ENCODE peak calls at places on chromosomes 11 and 22, in six cellular contexts. X is lung, K is HCT116, D is heart left ventricle, M is cardiac muscle cell, G is psoas muscle. N is an unnamed sample.

GRCh38 chr11:122995526-122995925 is 13.9 kb upstream of the BSX start:
- DNase-seq in X (no peak), K (no peak), D (no peak), M (no peak), G (no peak), N (no peak)

GRCh38 chr11:11946878-11947277 is 61.5 kb downstream of the DKK3 start:
- DNase-seq in X (no peak), K (no peak), D (no peak), M (no peak), G (no peak), N (no peak)

GRCh38 chr11:13368041-13368446 is 90.5 kb downstream of the BMAL1 start:
- DNase-seq in X (no peak), K (no peak), D (no peak), M (no peak), G (no peak), N (no peak)

GRCh38 chr11:83521647-83522596 is 235.8 kb upstream of the CCDC90B start:
- DNase-seq in X (no peak), K (no peak), D (no peak), M (peak), G (no peak), N (no peak)

GRCh38 chr11:134476435-134477021 is 64.5 kb upstream of the B3GAT1 start:
- DNase-seq in X (no peak), K (no peak), D (no peak), M (peak), G (no peak), N (no peak)

GRCh38 chr11:36313750-36314500 is 17.8 kb downstream of the PRR5L start:
- DNase-seq in X (no peak), K (no peak), D (no peak), M (no peak), G (no peak), N (no peak)

GRCh38 chr22:37484115-37485005 is 1.8 kb downstream of the MFNG start:
- DNase-seq in X (peak), K (no peak), D (peak), M (no peak), G (peak), N (peak)

GRCh38 chr11:112785717-112786116 is 175.5 kb upstream of the NCAM1 start:
- DNase-seq in X (no peak), K (no peak), D (no peak), M (no peak), G (no peak), N (peak)

GRCh38 chr22:39618996-39619530 is 48.5 kb downstream of the CACNA1I start:
- DNase-seq in X (no peak), K (no peak), D (no peak), M (no peak), G (no peak), N (no peak)

GRCh38 chr22:40654522-40655167 is 18.1 kb upstream of the MRTFA start:
- DNase-seq in X (no peak), K (no peak), D (peak), M (no peak), G (peak), N (peak)

GRCh38 chr11:72814831-72815618 is 814 bp downstream of the ATG16L2 start:
- DNase-seq in X (no peak), K (peak), D (no peak), M (peak), G (no peak), N (no peak)

GRCh38 chr11:76030973-76031590 is 175.2 kb downstream of the WNT11 start:
- DNase-seq in X (no peak), K (no peak), D (no peak), M (no peak), G (no peak), N (no peak)

GRCh38 chr11:132941024-132941646 is 591.2 kb downstream of the OPCML start:
- DNase-seq in X (no peak), K (no peak), D (no peak), M (peak), G (no peak), N (no peak)

GRCh38 chr11:46330887-46331652 is 16.2 kb upstream of the DGKZ start:
- DNase-seq in X (no peak), K (no peak), D (no peak), M (no peak), G (no peak), N (no peak)

GRCh38 chr11:127136438-127136837 is 135.9 kb upstream of the KIRREL3 start:
- DNase-seq in X (no peak), K (no peak), D (no peak), M (no peak), G (no peak), N (no peak)

GRCh38 chr11:13487661-13488030 is 8.2 kb downstream of the PTH start:
- DNase-seq in X (no peak), K (peak), D (no peak), M (no peak), G (no peak), N (no peak)

GRCh38 chr22:46687045-46687444 is 51.0 kb downstream of the CERK start:
- DNase-seq in X (no peak), K (no peak), D (peak), M (no peak), G (no peak), N (no peak)

GRCh38 chr11:3129591-3130268 is 35.4 kb downstream of the OSBPL5 start:
- DNase-seq in X (no peak), K (no peak), D (peak), M (no peak), G (peak), N (no peak)

GRCh38 chr11:34970480-34970879 is 54.1 kb downstream of the PDHX start:
- DNase-seq in X (no peak), K (no peak), D (no peak), M (no peak), G (no peak), N (no peak)

DNA sequence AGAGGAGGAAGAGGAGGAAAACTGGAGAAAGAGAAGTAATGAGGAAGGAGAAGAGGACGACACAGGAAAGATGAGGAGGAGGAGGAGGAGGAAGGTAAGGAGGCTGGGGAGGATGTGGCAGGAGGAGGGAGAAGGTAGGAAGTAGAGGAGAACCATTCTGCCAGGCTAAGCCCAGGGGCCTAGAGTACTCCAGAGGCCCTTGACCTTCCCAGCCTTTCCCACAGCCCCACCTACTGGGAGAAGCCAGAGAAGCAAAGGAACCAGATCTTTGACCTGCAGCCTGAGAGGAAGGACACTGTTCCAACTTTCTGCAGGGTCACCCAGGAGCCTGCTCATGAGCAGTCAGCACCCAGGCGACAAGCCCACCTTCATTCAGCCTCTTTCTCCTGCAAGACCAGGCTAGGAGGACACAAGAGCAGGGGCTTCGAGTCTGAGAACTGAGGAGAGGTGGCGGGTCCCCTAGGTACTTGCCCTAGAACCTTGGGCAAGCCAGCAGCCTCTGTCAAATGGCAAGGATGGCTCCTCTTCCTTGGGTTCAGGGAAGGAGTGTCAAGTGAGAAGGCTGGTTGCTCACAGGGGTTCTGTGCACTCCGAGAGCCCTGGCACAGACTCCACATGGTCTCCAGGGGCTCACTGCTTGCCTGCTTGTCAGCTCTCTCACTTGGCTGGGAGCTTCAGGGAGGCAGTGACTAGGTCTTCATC is 27.9 kb upstream of the OAF start:
- DNase-seq in X (peak), K (no peak), D (peak), M (peak), G (peak), N (no peak)
- TF ChIP-seq CTCF in X (no peak), K (peak), D (peak), M (peak), G (no peak), N (peak)

GRCh38 chr22:20992456-20993303 is 9.2 kb downstream of the THAP7 start:
- DNase-seq in X (no peak), K (no peak), D (no peak), M (no peak), G (no peak), N (no peak)

GRCh38 chr22:20990184-20991180 is 8.4 kb downstream of the LZTR1 start:
- DNase-seq in X (no peak), K (no peak), D (no peak), M (no peak), G (no peak), N (no peak)

GRCh38 chr22:20989323-20990138 is 7.4 kb downstream of the LZTR1 start:
- DNase-seq in X (no peak), K (no peak), D (no peak), M (no peak), G (no peak), N (no peak)

GRCh38 chr22:20992056-20992442 is 9.9 kb downstream of the THAP7 start:
- DNase-seq in X (no peak), K (no peak), D (no peak), M (no peak), G (no peak), N (no peak)

DNA sequence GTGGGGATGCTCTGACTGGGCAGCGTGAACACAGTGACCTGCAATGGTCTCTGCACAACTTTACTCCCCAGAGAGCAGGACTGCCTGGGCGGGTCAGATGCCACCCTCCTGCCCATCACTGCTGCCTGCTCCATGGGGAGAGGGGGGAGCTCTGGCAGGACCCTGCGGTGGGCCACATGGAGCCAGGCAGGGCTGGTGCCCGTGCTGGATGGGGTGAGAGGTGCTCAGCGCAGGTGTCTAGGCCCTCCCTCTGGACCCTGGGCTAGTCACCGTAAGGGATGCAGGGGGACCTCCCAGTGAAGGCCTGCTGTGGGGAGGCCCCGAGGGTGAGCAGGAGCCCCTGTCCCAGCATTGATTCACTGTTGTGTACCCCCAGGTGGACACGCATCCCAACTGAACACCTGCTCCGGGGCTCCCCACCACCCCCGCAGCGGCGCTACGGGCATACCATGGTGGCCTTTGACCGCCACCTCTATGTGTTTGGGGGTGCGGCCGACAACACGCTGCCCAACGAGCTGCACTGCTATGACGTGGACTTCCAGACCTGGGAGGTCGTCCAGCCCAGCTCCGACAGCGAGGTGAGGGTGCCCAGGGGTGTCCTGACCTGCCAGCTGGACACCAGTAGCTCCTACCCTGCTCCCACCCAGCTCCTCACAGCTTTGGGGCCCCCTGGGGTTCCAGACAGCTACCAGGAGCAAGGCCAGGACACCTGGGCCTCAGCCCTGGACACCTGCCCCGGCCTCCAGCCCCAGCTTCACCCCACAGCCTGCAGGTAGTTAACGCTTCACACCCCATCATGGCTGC is 9.4 kb downstream of the LZTR1 start:
- DNase-seq in X (no peak), K (no peak), D (no peak), M (no peak), G (no peak), N (no peak)
- H3K27ac ChIP-seq in X (no peak), K (no peak), D (no peak), M (no peak), G (no peak), N (no peak)

DNA sequence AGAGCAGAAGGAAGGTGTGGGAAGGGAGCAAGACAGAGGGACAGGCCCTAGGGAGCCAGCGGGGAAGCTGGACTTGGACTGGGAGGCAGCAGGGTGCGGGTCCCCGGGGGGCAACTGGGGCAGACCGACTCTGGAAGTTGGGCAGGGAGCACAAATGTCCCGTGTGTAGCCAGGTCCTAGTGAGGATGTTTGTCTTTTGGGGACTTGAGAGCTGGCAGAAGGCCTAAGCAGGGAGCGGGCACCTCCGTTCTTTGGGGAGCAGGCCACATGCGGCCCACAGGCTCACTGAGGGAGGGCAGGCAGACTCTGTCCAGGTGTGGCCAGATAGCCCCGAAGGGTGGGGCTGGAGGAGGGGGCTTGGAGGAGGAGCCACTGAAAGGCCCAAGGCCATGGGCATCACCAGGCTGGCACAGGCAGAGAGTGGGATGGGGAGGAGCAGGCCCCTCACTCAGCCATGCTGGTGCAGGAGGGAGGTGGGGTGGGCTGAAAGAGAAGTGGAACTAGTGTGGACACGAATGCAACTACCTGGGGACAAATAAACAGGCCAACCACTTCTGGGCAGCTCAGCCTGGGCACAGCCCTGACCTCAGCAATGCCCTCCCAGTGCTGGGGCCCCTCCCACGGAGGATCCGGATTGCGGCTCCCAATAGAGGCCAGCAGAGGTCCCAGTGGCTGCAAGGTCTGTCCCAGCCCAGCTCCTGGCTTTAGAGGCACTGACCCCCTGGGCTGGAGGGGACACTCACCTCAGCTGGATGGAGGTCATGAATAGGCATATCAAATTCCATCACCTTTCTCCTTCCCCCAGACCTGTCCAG is 1.3 kb upstream of the SCARF2 start:
- DNase-seq in X (no peak), K (no peak), D (peak), M (peak), G (peak), N (no peak)
- H3K4me3 ChIP-seq in X (no peak), K (no peak), D (peak), M (peak), G (peak), N (no peak)

DNA sequence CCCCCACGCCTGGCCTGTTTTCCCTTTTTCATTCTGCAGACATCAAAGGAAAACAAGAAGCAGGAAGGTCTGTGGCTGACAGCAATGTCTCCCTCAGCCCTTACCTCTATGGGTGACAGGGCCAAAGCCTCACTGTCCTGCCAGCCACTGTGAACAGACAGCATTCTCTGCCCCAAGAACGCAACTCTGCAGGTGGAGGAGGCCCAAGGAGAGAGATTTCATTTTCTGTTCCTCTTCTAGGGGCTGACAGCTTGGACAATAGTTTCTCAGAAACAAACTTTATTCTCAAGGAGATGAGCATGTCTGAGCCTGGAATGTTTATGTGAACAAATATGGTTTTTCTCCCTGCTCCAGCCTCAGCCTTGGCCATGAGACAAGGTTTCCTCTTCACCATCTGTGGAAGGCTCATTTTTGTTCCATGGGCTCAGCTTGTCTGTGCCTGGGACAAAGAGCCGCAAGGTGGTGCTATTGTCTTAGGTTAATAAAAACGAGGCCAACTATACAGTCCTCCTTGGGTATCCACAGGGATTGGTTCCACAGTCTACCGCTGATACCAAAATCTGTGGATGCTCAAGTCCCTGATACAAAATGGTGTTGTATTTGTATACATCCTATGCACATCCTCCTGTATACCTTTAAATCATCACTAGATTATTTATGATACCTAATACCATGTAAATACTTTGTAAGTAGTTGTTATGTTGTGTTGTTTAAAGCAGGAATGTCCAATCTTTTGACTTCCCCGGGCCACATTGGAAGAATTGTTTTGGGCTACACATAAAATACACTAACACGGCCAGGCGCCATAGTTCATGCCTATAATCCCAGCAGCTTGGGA is 5.8 kb downstream of the PIWIL3 start:
- DNase-seq in X (peak), K (peak), D (peak), M (peak), G (no peak), N (peak)
- TF ChIP-seq CTCF in X (no peak), K (peak), D (peak), M (peak), G (peak), N (peak)

GRCh38 chr11:62411524-62411923 is 7.3 kb upstream of the SCGB1A1 start:
- DNase-seq in X (no peak), K (no peak), D (no peak), M (no peak), G (no peak), N (no peak)

GRCh38 chr11:62410972-62411371 is 7.9 kb upstream of the SCGB1A1 start:
- DNase-seq in X (no peak), K (no peak), D (no peak), M (no peak), G (no peak), N (peak)

GRCh38 chr11:62416596-62416995 is 2.2 kb upstream of the SCGB1A1 start:
- DNase-seq in X (no peak), K (no peak), D (no peak), M (no peak), G (no peak), N (no peak)

GRCh38 chr11:62409831-62410230 is 9.0 kb upstream of the SCGB1A1 start:
- DNase-seq in X (no peak), K (no peak), D (no peak), M (no peak), G (no peak), N (peak)

DNA sequence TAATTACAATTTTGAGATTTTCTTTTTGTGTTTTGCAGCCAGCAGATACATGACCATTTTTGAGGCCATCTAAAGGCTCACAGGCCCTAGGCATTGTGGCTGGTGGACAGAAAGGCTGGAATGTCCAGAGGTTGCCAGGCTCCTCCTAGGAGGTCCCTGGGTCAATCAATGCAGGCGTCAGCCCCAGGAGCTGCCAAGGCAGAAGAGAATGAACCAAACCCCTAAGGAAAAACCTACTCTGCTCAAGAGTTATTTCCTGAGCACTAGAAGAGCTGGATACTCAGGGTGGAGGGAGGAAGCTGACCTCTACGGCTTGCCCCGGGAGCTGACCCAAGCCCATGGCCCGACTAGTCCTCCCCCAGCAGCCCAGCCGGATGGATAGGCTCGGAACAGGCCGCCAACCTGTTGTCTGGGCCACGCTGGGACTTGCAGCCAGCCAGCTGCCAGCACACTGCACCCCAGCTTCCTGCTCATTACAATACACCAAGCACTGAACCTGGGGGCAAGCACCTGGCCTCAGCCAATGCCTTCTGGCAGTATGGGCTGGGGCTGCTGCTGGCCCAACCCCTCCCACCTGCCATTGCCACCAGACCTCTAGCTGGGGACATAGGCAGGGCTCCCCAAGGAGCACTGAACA is 5.7 kb upstream of the SCGB1A1 start:
- DNase-seq in X (no peak), K (no peak), D (no peak), M (no peak), G (no peak), N (no peak)
- H3K27ac ChIP-seq in X (no peak), K (no peak), D (no peak), M (no peak), G (no peak), N (no peak)

N was measured in adrenal gland.